ENCODE peak calls at places on chromosomes 16 and 17, in eight cellular contexts. One of them, this sample, is unnamed.

GRCh38 chr17:72004476-72005331 is 116.1 kb upstream of the SOX9 start:
- DNase-seq in colonic mucosa: no peak
- DNase-seq in tibial nerve: no peak
- DNase-seq in Peyer's patch: no peak
- DNase-seq in adrenal gland: no peak
- DNase-seq in epithelial cell of proximal tubule: no peak
- DNase-seq in osteoblast: no peak
- DNase-seq in neural crest cell: no peak
- DNase-seq in this sample: no peak

GRCh38 chr16:66650707-66651473 is 45.7 kb downstream of the CMTM4 start:
- DNase-seq in Peyer's patch: peak; percentile 91
- DNase-seq in adrenal gland: peak; percentile 75
- DNase-seq in epithelial cell of proximal tubule: no peak
- DNase-seq in neural crest cell: peak; percentile 89
- DNase-seq in tibial nerve: peak; percentile 65
- DNase-seq in colonic mucosa: peak; percentile 85
- DNase-seq in osteoblast: peak; percentile 86
- DNase-seq in this sample: no peak

GRCh38 chr16:7321661-7322060 is 11.0 kb upstream of the RBFOX1 start:
- DNase-seq in osteoblast: no peak
- DNase-seq in tibial nerve: no peak
- DNase-seq in neural crest cell: no peak
- DNase-seq in epithelial cell of proximal tubule: no peak
- DNase-seq in adrenal gland: no peak
- DNase-seq in colonic mucosa: no peak
- DNase-seq in Peyer's patch: no peak
- DNase-seq in this sample: no peak

GRCh38 chr16:4673387-4674046 is 19.8 kb upstream of the NUDT16L1 start:
- DNase-seq in tibial nerve: no peak
- DNase-seq in adrenal gland: no peak
- DNase-seq in Peyer's patch: no peak
- DNase-seq in colonic mucosa: no peak
- DNase-seq in epithelial cell of proximal tubule: no peak
- DNase-seq in neural crest cell: no peak
- DNase-seq in osteoblast: no peak
- DNase-seq in this sample: no peak

GRCh38 chr16:67311607-67312449 is 14.7 kb downstream of the KCTD19 start:
- DNase-seq in osteoblast: peak; percentile 96
- DNase-seq in neural crest cell: no peak
- DNase-seq in adrenal gland: peak; percentile 86
- DNase-seq in colonic mucosa: peak; percentile 43
- DNase-seq in tibial nerve: no peak
- DNase-seq in Peyer's patch: no peak
- DNase-seq in epithelial cell of proximal tubule: peak; percentile 98
- DNase-seq in this sample: no peak

GRCh38 chr16:1305823-1306222 is 3.6 kb upstream of the UBE2I start:
- DNase-seq in epithelial cell of proximal tubule: no peak
- DNase-seq in Peyer's patch: no peak
- DNase-seq in osteoblast: peak; percentile 50
- DNase-seq in colonic mucosa: no peak
- DNase-seq in neural crest cell: no peak
- DNase-seq in adrenal gland: no peak
- DNase-seq in tibial nerve: no peak
- DNase-seq in this sample: no peak

GRCh38 chr16:22235839-22236745 is 30.0 kb downstream of the EEF2K start:
- DNase-seq in Peyer's patch: peak; percentile 70
- DNase-seq in epithelial cell of proximal tubule: no peak
- DNase-seq in tibial nerve: peak; percentile 34
- DNase-seq in colonic mucosa: peak; percentile 50
- DNase-seq in neural crest cell: no peak
- DNase-seq in osteoblast: no peak
- DNase-seq in adrenal gland: peak; percentile 39
- DNase-seq in this sample: no peak

GRCh38 chr16:61730997-61731396 is 305.2 kb downstream of the CDH8 start:
- DNase-seq in neural crest cell: no peak
- DNase-seq in epithelial cell of proximal tubule: no peak
- DNase-seq in Peyer's patch: no peak
- DNase-seq in osteoblast: no peak
- DNase-seq in tibial nerve: no peak
- DNase-seq in colonic mucosa: no peak
- DNase-seq in adrenal gland: no peak
- DNase-seq in this sample: no peak

GRCh38 chr16:79134300-79134699 is 466.2 kb downstream of the MAF start:
- DNase-seq in colonic mucosa: no peak
- DNase-seq in epithelial cell of proximal tubule: no peak
- DNase-seq in adrenal gland: no peak
- DNase-seq in Peyer's patch: no peak
- DNase-seq in osteoblast: no peak
- DNase-seq in tibial nerve: no peak
- DNase-seq in neural crest cell: no peak
- DNase-seq in this sample: no peak

GRCh38 chr17:46195217-46195855 is 2.1 kb upstream of the KANSL1 start:
- DNase-seq in tibial nerve: no peak
- DNase-seq in Peyer's patch: no peak
- DNase-seq in epithelial cell of proximal tubule: no peak
- DNase-seq in neural crest cell: no peak
- DNase-seq in adrenal gland: no peak
- DNase-seq in colonic mucosa: no peak
- DNase-seq in osteoblast: no peak
- DNase-seq in this sample: no peak

GRCh38 chr16:67528870-67529638 is 425 bp downstream of the RIPOR1 start:
- DNase-seq in osteoblast: peak; percentile 96
- DNase-seq in epithelial cell of proximal tubule: no peak
- DNase-seq in neural crest cell: peak; percentile 53
- DNase-seq in colonic mucosa: peak; percentile 50
- DNase-seq in Peyer's patch: peak; percentile 64
- DNase-seq in adrenal gland: peak; percentile 32
- DNase-seq in tibial nerve: no peak
- DNase-seq in this sample: peak; percentile 57

DNA sequence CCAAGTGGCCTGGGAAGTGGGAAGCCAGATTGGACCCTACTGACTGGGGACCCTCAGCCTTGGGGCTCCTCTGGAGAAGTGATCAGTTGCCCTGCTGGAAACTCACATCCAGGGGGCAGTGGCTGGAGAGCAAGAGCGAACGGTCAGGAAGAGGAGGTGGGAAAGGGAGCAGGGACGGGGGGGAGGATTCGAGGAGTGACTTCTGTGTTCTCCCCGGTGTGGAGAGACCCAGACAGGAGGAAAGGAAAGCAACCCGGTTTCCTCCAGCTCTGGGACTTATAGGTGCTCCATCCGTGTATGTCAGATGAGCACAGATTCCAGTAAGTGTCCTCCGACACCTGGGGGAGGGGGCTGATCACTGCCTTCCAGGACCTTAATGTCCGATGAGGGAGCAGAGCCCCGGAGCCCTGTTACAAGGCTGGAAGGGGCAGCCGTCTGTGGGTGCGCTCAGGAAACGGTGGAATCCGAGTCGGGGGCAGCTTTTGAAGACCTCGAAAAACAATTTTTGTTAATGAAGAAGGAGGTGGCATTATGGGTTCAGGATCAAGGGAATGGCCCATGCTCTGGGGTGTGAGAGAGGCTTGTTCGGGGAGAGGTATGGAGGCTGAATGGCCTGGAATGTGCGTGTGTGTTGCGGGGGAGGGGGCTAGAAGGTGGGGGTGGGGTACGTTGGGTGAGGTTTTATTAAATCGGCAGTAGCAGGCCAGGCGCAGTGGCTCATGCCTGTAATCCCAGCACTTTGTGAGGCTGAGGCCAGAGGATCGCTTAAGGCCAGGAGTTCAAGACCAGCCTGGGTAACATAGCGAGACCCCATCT is 34.8 kb upstream of the NDRG4 start:
- DNase-seq in colonic mucosa: no peak
- DNase-seq in neural crest cell: peak; percentile 25
- DNase-seq in adrenal gland: peak; percentile 64
- DNase-seq in tibial nerve: no peak
- DNase-seq in osteoblast: no peak
- DNase-seq in epithelial cell of proximal tubule: no peak
- DNase-seq in Peyer's patch: no peak
- DNase-seq in this sample: no peak
- TF ChIP-seq CTCF in colonic mucosa: no peak
- TF ChIP-seq CTCF in neural crest cell: peak; percentile 32
- TF ChIP-seq CTCF in adrenal gland: peak; percentile 43
- TF ChIP-seq CTCF in tibial nerve: no peak
- TF ChIP-seq CTCF in osteoblast: no peak
- TF ChIP-seq CTCF in epithelial cell of proximal tubule: peak; percentile 32
- TF ChIP-seq CTCF in Peyer's patch: no peak
- TF ChIP-seq CTCF in this sample: no peak

GRCh38 chr16:88762941-88763340 is 22.1 kb downstream of the PIEZO1 start:
- DNase-seq in adrenal gland: no peak
- DNase-seq in Peyer's patch: no peak
- DNase-seq in epithelial cell of proximal tubule: no peak
- DNase-seq in neural crest cell: no peak
- DNase-seq in tibial nerve: no peak
- DNase-seq in osteoblast: peak; percentile 86
- DNase-seq in colonic mucosa: no peak
- DNase-seq in this sample: no peak
- TF ChIP-seq CTCF in adrenal gland: no peak
- TF ChIP-seq CTCF in Peyer's patch: no peak
- TF ChIP-seq CTCF in epithelial cell of proximal tubule: no peak
- TF ChIP-seq CTCF in neural crest cell: no peak
- TF ChIP-seq CTCF in tibial nerve: no peak
- TF ChIP-seq CTCF in osteoblast: no peak
- TF ChIP-seq CTCF in colonic mucosa: no peak
- TF ChIP-seq CTCF in this sample: no peak

GRCh38 chr17:30133197-30133596 is 16.6 kb downstream of the NSRP1 start:
- DNase-seq in Peyer's patch: no peak
- DNase-seq in epithelial cell of proximal tubule: no peak
- DNase-seq in adrenal gland: no peak
- DNase-seq in osteoblast: no peak
- DNase-seq in neural crest cell: no peak
- DNase-seq in colonic mucosa: no peak
- DNase-seq in tibial nerve: no peak
- DNase-seq in this sample: no peak
- TF ChIP-seq CTCF in Peyer's patch: no peak
- TF ChIP-seq CTCF in epithelial cell of proximal tubule: no peak
- TF ChIP-seq CTCF in adrenal gland: no peak
- TF ChIP-seq CTCF in osteoblast: no peak
- TF ChIP-seq CTCF in neural crest cell: no peak
- TF ChIP-seq CTCF in colonic mucosa: no peak
- TF ChIP-seq CTCF in tibial nerve: no peak
- TF ChIP-seq CTCF in this sample: no peak

DNA sequence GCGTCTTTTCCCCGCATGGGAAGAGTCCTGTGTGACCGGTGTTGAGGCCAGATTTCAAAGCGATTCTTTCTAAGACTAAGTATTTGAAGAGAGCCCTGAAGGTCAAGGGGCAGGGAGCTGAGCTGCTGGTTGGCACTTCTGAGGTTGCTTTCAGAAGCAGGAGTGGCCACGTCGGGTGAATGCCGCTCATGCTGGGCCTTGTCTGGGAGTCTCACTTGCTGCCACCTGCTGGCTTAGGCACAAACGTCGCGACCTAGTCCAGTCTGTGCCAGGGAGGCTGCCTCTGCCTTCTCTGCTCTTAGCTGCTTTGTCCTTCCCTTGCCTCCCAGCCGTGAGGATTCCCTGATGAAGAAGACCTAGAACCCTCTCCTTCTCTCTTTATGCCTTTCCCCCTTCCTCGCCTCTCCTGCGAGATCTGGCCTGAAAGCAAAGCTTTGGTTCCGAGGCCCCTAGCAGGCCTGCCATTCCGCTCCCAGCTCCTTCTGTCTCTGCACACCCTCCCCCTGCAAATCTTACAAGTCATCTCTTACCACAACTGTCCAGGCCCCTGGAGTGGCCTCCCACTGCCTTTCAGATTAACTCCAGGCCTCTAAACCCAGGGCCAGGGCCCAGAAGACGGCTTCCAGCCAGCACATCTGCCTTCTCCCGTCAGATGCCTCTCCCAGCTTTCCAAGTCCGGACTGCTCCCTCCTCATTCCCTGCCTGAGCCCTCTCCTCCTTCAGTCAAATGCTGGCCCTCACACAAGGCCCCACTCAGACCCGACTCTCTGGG is 11.4 kb downstream of the CTNS start:
- DNase-seq in adrenal gland: peak; percentile 72
- DNase-seq in epithelial cell of proximal tubule: no peak
- DNase-seq in tibial nerve: no peak
- DNase-seq in Peyer's patch: peak; percentile 72
- DNase-seq in neural crest cell: peak; percentile 70
- DNase-seq in osteoblast: peak; percentile 89
- DNase-seq in colonic mucosa: peak; percentile 51
- DNase-seq in this sample: peak; percentile 54
- TF ChIP-seq CTCF in adrenal gland: peak; percentile 48
- TF ChIP-seq CTCF in epithelial cell of proximal tubule: peak; percentile 64
- TF ChIP-seq CTCF in tibial nerve: peak; percentile 49
- TF ChIP-seq CTCF in Peyer's patch: peak; percentile 9
- TF ChIP-seq CTCF in neural crest cell: peak; percentile 66
- TF ChIP-seq CTCF in osteoblast: peak; percentile 54
- TF ChIP-seq CTCF in colonic mucosa: peak; percentile 41
- TF ChIP-seq CTCF in this sample: peak; percentile 21

GRCh38 chr17:49365667-49366066 is 3.6 kb upstream of the ZNF652 start:
- DNase-seq in adrenal gland: peak; percentile 53
- DNase-seq in colonic mucosa: no peak
- DNase-seq in neural crest cell: no peak
- DNase-seq in Peyer's patch: peak; percentile 51
- DNase-seq in epithelial cell of proximal tubule: no peak
- DNase-seq in tibial nerve: no peak
- DNase-seq in osteoblast: peak; percentile 90
- DNase-seq in this sample: no peak
- TF ChIP-seq CTCF in adrenal gland: peak; percentile 39
- TF ChIP-seq CTCF in colonic mucosa: no peak
- TF ChIP-seq CTCF in neural crest cell: peak; percentile 18
- TF ChIP-seq CTCF in Peyer's patch: no peak
- TF ChIP-seq CTCF in epithelial cell of proximal tubule: peak; percentile 50
- TF ChIP-seq CTCF in tibial nerve: no peak
- TF ChIP-seq CTCF in osteoblast: peak; percentile 28
- TF ChIP-seq CTCF in this sample: peak; percentile 14